ENCODE peak calls at places on chromosomes 7 and 10, in six cellular contexts. E is dorsolateral prefrontal cortex, V is astrocyte, H is Peyer's patch, X is right lobe of liver, A is left ventricle myocardium inferior. J is an unnamed sample.

GRCh38 chr7:4690953-4691856 is 9.1 kb downstream of the FOXK1 start:
- DNase-seq in E (no peak), V (no peak), H (no peak), X (no peak), A (no peak), J (peak)

GRCh38 chr7:30659312-30659711 is 22.9 kb downstream of the CRHR2 start:
- DNase-seq in E (peak), V (no peak), H (no peak), X (no peak), A (no peak), J (no peak)

GRCh38 chr7:149874644-149875028 is 867 bp downstream of the ATP6V0E2 start:
- DNase-seq in E (no peak), V (no peak), H (no peak), X (peak), A (no peak), J (no peak)

GRCh38 chr7:452791-453455 is 66.7 kb downstream of the PDGFA start:
- DNase-seq in E (no peak), V (no peak), H (no peak), X (no peak), A (no peak), J (no peak)

GRCh38 chr10:103394180-103394579 is 2.1 kb downstream of the ATP5MK start:
- DNase-seq in E (no peak), V (peak), H (no peak), X (no peak), A (no peak), J (no peak)

GRCh38 chr7:127404282-127405049 is 12.0 kb upstream of the ZNF800 start:
- DNase-seq in E (no peak), V (no peak), H (no peak), X (no peak), A (no peak), J (no peak)

GRCh38 chr7:29884399-29885272 is 78.3 kb downstream of the WIPF3 start:
- DNase-seq in E (no peak), V (no peak), H (no peak), X (no peak), A (no peak), J (peak)

GRCh38 chr7:41855798-41856197 is 152.9 kb upstream of the INHBA start:
- DNase-seq in E (no peak), V (peak), H (no peak), X (no peak), A (no peak), J (peak)

GRCh38 chr7:114929570-114929969 is 7.7 kb downstream of the MDFIC start:
- DNase-seq in E (no peak), V (no peak), H (no peak), X (no peak), A (no peak), J (no peak)

GRCh38 chr7:70807650-70808049 is 324.3 kb upstream of the GALNT17 start:
- DNase-seq in E (no peak), V (no peak), H (no peak), X (no peak), A (no peak), J (no peak)
- TF ChIP-seq CTCF in E (no peak), V (no peak), H (no peak), X (no peak), A (no peak), J (no peak)

GRCh38 chr10:61904711-61905445 is 3.4 kb downstream of the ARID5B start:
- DNase-seq in E (no peak), V (peak), H (no peak), X (no peak), A (no peak), J (peak)
- H3K4me3 ChIP-seq in E (peak), V (peak), H (peak), X (peak), A (peak), J (peak)

DNA sequence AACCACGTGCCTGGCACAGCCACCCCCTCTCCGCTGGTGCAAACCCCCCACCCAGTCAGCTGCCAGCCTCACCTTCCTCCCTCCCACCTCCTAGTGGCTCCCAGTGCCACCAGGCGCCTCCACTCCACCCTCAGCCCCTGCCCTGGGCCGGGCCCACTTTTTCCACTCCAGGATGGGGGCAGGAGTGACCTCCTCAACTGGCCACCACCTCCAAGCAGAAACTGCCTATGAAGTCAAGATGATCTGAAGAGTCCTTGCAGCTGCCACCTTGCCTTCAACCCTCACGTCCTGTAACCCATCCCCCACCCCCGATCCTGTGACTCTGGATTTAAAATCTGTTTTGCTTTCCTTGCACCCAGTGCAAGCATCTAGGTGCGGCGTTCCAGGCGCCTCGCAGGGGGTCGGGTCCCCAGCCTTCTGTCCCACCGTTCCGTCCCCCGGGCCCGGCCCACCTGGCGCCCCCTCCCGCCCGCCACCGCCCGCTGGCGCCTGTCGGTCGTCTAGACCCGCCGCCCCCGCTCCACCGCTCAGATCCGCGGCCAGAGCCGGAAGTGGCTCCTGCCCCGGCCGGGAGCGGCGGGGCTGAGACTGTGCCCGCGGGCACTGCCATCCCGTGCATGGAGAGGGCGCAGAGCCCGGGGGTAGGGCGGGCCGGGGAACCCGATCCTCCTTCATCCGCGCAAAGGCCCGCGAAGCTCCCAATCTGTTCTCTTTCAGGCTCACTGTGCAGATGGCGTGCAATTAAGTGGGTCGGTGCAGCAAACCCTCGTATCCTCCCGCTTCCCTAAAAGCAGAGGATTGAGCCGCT is 51.2 kb upstream of the GTF2I start:
- DNase-seq in E (peak), V (no peak), H (peak), X (peak), A (peak), J (no peak)
- TF ChIP-seq CTCF in E (no peak), V (no peak), H (no peak), X (no peak), A (peak), J (no peak)

GRCh38 chr7:104980440-104980839 is 33.6 kb upstream of the KMT2E start:
- DNase-seq in E (no peak), V (peak), H (no peak), X (no peak), A (no peak), J (peak)

GRCh38 chr7:104978460-104978859 is 35.5 kb upstream of the KMT2E start:
- DNase-seq in E (no peak), V (no peak), H (no peak), X (no peak), A (no peak), J (no peak)

GRCh38 chr7:104980969-104981670 is 32.9 kb upstream of the KMT2E start:
- DNase-seq in E (no peak), V (no peak), H (no peak), X (no peak), A (no peak), J (peak)

GRCh38 chr7:104976966-104977636 is 36.9 kb upstream of the KMT2E start:
- DNase-seq in E (peak), V (no peak), H (no peak), X (no peak), A (no peak), J (no peak)

GRCh38 chr7:104979167-104979841 is 34.7 kb upstream of the KMT2E start:
- DNase-seq in E (no peak), V (peak), H (no peak), X (no peak), A (no peak), J (peak)
- H3K4me3 ChIP-seq in E (no peak), V (no peak), H (no peak), X (no peak), A (no peak), J (no peak)

DNA sequence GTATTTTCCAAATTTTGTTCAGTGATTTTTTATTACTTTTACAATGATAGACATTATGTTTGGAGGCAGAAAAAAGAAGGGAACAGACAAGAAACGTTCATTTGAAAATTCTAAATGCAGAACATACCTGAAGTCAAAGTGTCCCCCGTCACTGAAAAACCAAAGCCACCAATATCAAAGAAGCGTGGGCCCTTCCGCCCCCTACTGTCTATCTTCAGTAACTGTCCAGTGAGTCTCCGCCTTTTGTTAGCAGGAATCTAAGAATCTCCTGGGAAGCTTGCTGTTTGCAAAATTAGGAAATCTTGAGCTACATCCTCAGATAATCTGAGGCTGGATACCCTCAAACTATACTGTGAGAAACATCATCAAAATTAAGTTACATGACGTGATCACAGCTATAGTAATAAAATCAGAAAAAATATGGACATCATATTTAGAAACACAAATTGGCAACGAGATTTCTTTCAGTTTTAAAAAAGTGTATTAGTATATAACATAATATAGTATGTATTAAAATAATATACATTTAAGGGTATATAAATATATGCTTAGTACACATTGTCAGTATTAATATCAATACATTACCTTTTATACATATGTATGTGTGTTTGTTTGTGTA is 169.3 kb upstream of the AKR1E2 start:
- DNase-seq in E (no peak), V (peak), H (no peak), X (no peak), A (peak), J (no peak)
- TF ChIP-seq CTCF in E (peak), V (peak), H (peak), X (peak), A (peak), J (peak)

DNA sequence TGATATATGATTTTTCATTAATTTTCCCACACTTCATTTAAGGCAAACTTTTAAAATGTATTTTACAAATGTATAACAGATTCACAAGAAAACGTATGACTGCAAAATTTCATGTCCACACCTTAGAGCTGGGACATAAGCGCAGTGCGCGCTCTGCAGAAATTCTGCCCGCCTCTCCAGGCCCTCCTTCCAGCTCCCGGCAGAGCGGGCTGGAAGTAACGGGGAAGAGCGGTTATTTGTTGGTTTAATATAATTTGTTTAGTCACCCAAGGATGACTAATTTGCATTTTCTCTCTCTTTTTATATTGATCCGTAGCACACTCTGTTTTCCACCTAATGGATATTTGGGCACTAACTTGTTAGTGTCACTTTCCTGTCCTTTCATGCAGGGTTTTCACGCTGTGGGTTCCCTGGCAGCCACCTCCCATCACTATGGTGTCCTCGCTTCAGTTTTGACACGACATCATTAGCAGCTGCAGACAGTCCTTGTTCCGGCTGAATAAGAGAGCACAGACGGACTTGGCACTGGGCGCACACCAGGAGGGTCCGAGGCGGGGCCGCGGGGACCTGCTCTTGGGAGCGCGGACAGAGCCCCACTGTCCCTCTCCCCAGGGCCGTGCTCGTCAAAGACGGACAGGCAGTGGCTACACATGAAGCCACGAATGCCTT is 129.2 kb upstream of the SEC61G start:
- DNase-seq in E (peak), V (no peak), H (no peak), X (no peak), A (no peak), J (no peak)
- H3K4me3 ChIP-seq in E (peak), V (peak), H (peak), X (peak), A (peak), J (peak)

GRCh38 chr7:156764016-156764669 is 123.6 kb downstream of the RNF32 start:
- DNase-seq in E (peak), V (peak), H (peak), X (peak), A (peak), J (peak)
- TF ChIP-seq CTCF in E (peak), V (peak), H (peak), X (peak), A (peak), J (peak)

DNA sequence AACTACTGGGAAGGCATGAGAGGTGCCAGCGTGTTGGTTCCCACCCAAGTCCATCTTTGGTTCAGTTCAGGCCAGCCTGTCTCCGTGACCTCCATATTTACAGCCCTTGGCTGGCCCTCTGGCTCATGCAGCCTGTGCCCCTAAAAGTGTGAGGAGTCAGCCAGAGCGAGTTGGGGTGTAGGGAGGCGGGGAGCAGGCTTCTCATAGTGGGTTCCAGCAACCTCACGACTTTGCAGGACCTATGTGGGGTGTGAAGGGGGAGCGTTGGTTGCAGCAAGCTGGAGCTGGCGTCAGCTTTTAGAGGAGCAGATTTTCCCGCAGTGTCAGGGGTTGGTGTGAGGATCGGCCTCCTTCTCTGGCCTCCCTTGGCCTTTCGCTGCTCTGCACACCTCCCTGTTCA is 9.8 kb downstream of the TSPAN14 start:
- DNase-seq in E (no peak), V (no peak), H (no peak), X (no peak), A (no peak), J (no peak)
- H3K4me3 ChIP-seq in E (no peak), V (no peak), H (no peak), X (no peak), A (peak), J (no peak)

GRCh38 chr10:97298223-97298571 is 5.8 kb upstream of the ARHGAP19 start:
- DNase-seq in E (no peak), V (no peak), H (no peak), X (no peak), A (no peak), J (no peak)

GRCh38 chr10:97297556-97298222 is 5.3 kb upstream of the ARHGAP19 start:
- DNase-seq in E (no peak), V (no peak), H (no peak), X (no peak), A (no peak), J (no peak)

GRCh38 chr10:97292862-97293198 is 393 bp upstream of the ARHGAP19 start:
- DNase-seq in E (no peak), V (no peak), H (no peak), X (no peak), A (no peak), J (no peak)

GRCh38 chr10:97291357-97292096 is 910 bp downstream of the ARHGAP19 start:
- DNase-seq in E (no peak), V (no peak), H (no peak), X (no peak), A (no peak), J (no peak)

DNA sequence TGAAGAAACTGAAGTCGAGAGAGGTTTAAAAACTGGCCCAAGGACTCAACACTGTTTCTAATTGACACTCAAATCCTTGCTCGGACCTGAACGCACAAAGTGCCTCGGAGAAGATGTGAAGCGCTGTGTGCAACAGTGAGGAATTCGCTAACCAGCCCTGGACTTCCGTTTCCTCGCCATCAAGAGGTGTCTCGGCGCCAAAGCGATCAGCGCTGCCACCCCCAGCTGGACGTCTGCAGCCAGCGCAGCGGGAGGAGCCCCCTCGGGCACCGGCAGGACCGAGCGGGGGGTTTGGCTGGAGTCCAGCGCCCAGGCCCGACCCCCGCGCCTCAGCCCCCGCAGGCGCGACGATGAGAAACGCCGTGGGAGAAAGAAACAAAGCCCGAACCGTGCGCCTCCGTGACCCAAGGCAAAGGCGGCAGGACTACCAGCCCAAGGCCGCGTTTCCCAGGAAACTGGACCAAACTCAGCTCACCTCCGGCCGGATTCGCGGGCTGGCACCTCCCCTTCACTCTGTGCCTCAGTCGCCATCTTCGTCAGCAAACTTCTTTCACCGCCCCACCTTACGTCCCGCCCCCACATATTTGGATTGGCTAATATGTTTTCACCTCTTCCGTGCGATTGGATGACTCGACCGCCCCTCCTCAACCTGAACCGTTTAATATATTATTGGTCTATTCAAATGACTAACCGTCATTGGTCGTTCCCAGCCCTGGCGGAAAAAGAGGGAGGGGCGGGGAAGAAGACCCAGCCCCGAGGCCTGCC is at the start of gene ARHGAP19:
- DNase-seq in E (peak), V (peak), H (peak), X (peak), A (peak), J (peak)
- TF ChIP-seq CTCF in E (no peak), V (no peak), H (peak), X (no peak), A (no peak), J (peak)

GRCh38 chr7:151247611-151248176 is 800 bp downstream of the SMARCD3 start:
- DNase-seq in E (no peak), V (no peak), H (peak), X (peak), A (no peak), J (no peak)

GRCh38 chr7:151247016-151247580 is 1.4 kb downstream of the SMARCD3 start:
- DNase-seq in E (no peak), V (no peak), H (peak), X (no peak), A (no peak), J (no peak)

GRCh38 chr7:151244871-151245346 is 3.6 kb downstream of the SMARCD3 start:
- DNase-seq in E (no peak), V (no peak), H (peak), X (no peak), A (no peak), J (no peak)

GRCh38 chr7:151245360-151246160 is 2.9 kb downstream of the SMARCD3 start:
- DNase-seq in E (no peak), V (no peak), H (peak), X (peak), A (no peak), J (no peak)

GRCh38 chr7:151246161-151247015 is 2.1 kb downstream of the SMARCD3 start:
- DNase-seq in E (no peak), V (no peak), H (peak), X (peak), A (no peak), J (no peak)
- H3K4me3 ChIP-seq in E (peak), V (no peak), H (no peak), X (no peak), A (peak), J (no peak)

J was measured in bronchial epithelial cell.